ENCODE peak calls at places on chromosome 11, in six cellular contexts. D is neural progenitor cell, K is PC-3, H is OCI-LY7, U is GM23338, Q is HCT116. M is an unnamed sample.

GRCh38 chr11:114269498-114269897 is 26.7 kb upstream of the NNMT start:
- DNase-seq in D (no peak), K (no peak), H (no peak), U (no peak), Q (no peak), M (no peak)

GRCh38 chr11:2571598-2572281 is 126.9 kb downstream of the KCNQ1 start:
- DNase-seq in D (no peak), K (no peak), H (no peak), U (no peak), Q (no peak), M (no peak)

GRCh38 chr11:31500560-31500959 is 8.9 kb downstream of the IMMP1L start:
- DNase-seq in D (no peak), K (peak; percentile 24), H (no peak), U (no peak), Q (no peak), M (no peak)

GRCh38 chr11:10655227-10655626 is 38.3 kb downstream of the IRAG1 start:
- DNase-seq in D (no peak), K (no peak), H (no peak), U (no peak), Q (peak; percentile 41), M (no peak)

GRCh38 chr11:96706761-96707160 is 316.9 kb downstream of the JRKL start:
- DNase-seq in D (no peak), K (peak; percentile 13), H (no peak), U (no peak), Q (no peak), M (no peak)

GRCh38 chr11:73404048-73404447 is 27.8 kb downstream of the RELT start:
- DNase-seq in D (peak; percentile 61), K (peak; percentile 68), H (no peak), U (peak; percentile 73), Q (peak; percentile 28), M (peak; percentile 74)

GRCh38 chr11:45333023-45333422 is 46.9 kb upstream of the SYT13 start:
- DNase-seq in D (no peak), K (no peak), H (no peak), U (no peak), Q (no peak), M (no peak)

GRCh38 chr11:107044503-107044902 is 26.2 kb upstream of the GUCY1A2 start:
- DNase-seq in D (no peak), K (peak; percentile 40), H (no peak), U (no peak), Q (no peak), M (no peak)

GRCh38 chr11:31808721-31809542 is 2.2 kb downstream of the PAX6 start:
- DNase-seq in D (peak; percentile 22), K (peak; percentile 31), H (no peak), U (peak; percentile 22), Q (no peak), M (no peak)

GRCh38 chr11:44947114-44947513 is 3.6 kb downstream of the TP53I11 start:
- DNase-seq in D (no peak), K (no peak), H (no peak), U (no peak), Q (no peak), M (no peak)

GRCh38 chr11:122984186-122985011 is 2.8 kb upstream of the BSX start:
- DNase-seq in D (peak; percentile 70), K (no peak), H (no peak), U (peak; percentile 82), Q (no peak), M (no peak)

GRCh38 chr11:93532285-93532789 is 10.9 kb downstream of the SMCO4 start:
- DNase-seq in D (no peak), K (no peak), H (no peak), U (no peak), Q (no peak), M (peak; percentile 19)

GRCh38 chr11:44191322-44192014 is 96.0 kb downstream of the EXT2 start:
- DNase-seq in D (peak; percentile 37), K (no peak), H (no peak), U (no peak), Q (no peak), M (no peak)

GRCh38 chr11:106644824-106645223 is 373.5 kb downstream of the GUCY1A2 start:
- DNase-seq in D (no peak), K (peak; percentile 57), H (no peak), U (no peak), Q (no peak), M (peak; percentile 26)

GRCh38 chr11:110805764-110806163 is 93.5 kb upstream of the ARHGAP20 start:
- DNase-seq in D (no peak), K (no peak), H (no peak), U (no peak), Q (no peak), M (no peak)

GRCh38 chr11:114027396-114027795 is 32.1 kb upstream of the ZBTB16 start:
- DNase-seq in D (no peak), K (no peak), H (no peak), U (no peak), Q (no peak), M (no peak)

GRCh38 chr11:30653606-30654005 is 67.5 kb upstream of the MPPED2 start:
- DNase-seq in D (no peak), K (no peak), H (no peak), U (peak; percentile 30), Q (no peak), M (no peak)

GRCh38 chr11:102807921-102808320 is 10.0 kb upstream of the MMP1 start:
- DNase-seq in D (peak; percentile 77), K (peak; percentile 32), H (peak; percentile 5), U (peak; percentile 95), Q (peak; percentile 75), M (peak; percentile 51)

GRCh38 chr11:17575431-17576425 is 28.7 kb downstream of the OTOG start:
- DNase-seq in D (no peak), K (no peak), H (no peak), U (no peak), Q (no peak), M (no peak)

GRCh38 chr11:78744202-78744601 is 169.5 kb upstream of the NARS2 start:
- DNase-seq in D (no peak), K (no peak), H (no peak), U (no peak), Q (no peak), M (no peak)

GRCh38 chr11:61482513-61482912 is 26.0 kb upstream of the LRRC10B start:
- DNase-seq in D (peak; percentile 74), K (peak; percentile 37), H (peak; percentile 15), U (peak; percentile 87), Q (no peak), M (no peak)

GRCh38 chr11:120747801-120748484 is 236.4 kb downstream of the GRIK4 start:
- DNase-seq in D (no peak), K (no peak), H (no peak), U (no peak), Q (no peak), M (no peak)

GRCh38 chr11:2465201-2466068 is 20.6 kb downstream of the KCNQ1 start:
- DNase-seq in D (no peak), K (no peak), H (no peak), U (no peak), Q (no peak), M (no peak)

GRCh38 chr11:118908931-118909618 is 16.7 kb downstream of the BCL9L start:
- DNase-seq in D (peak; percentile 88), K (peak; percentile 76), H (no peak), U (peak; percentile 80), Q (no peak), M (peak; percentile 95)

DNA sequence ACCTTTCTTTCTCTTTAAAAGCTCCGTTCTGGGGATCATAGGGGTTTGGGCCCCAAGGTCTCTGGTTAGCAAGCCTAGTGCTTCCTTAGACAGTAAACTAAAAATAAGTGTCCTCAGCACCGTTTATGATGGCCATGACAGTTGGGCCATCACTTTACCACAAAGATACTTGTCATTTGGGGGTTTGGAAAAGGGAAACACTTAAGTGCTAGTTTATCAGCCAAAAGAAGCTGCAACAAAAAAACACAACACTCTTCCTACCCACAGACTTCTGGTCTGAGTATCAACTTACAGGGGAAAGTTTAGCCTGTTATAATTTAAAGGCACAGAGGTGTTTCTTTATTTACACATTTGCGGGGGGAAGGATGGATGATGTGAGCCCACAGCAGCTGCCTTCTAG is 88.4 kb upstream of the CD44 start:
- DNase-seq in D (no peak), K (no peak), H (no peak), U (no peak), Q (no peak), M (no peak)
- H2AFZ ChIP-seq in D (no peak overlapping the region), K (peak overlapping the region; percentile 10), H (no peak overlapping the region), U (no peak overlapping the region), Q (no peak overlapping the region), M (no peak overlapping the region)

GRCh38 chr11:70399681-70400112 is 1.4 kb downstream of the CTTN start:
- DNase-seq in D (peak; percentile 50), K (peak; percentile 99), H (no peak), U (peak; percentile 76), Q (peak; percentile 87), M (peak; percentile 94)

GRCh38 chr11:70400643-70401042 is 2.3 kb downstream of the CTTN start:
- DNase-seq in D (no peak), K (no peak), H (no peak), U (peak; percentile 63), Q (no peak), M (no peak)

GRCh38 chr11:70397336-70397982 is 870 bp upstream of the CTTN start:
- DNase-seq in D (peak; percentile 46), K (no peak), H (no peak), U (peak; percentile 44), Q (peak; percentile 13), M (peak; percentile 38)

GRCh38 chr11:70397983-70398833 is at the start of gene CTTN:
- DNase-seq in D (peak; percentile 98), K (peak; percentile 88), H (peak; percentile 65), U (peak; percentile 96), Q (peak; percentile 71), M (peak; percentile 92)

GRCh38 chr11:70398834-70399680 is 728 bp downstream of the CTTN start:
- DNase-seq in D (no peak), K (no peak), H (peak; percentile 14), U (no peak), Q (no peak), M (peak; percentile 60)
- TF ChIP-seq EZH2phosphoT487 in D (no peak), K (no peak), H (no peak), U (no peak), Q (no peak), M (no peak)

DNA sequence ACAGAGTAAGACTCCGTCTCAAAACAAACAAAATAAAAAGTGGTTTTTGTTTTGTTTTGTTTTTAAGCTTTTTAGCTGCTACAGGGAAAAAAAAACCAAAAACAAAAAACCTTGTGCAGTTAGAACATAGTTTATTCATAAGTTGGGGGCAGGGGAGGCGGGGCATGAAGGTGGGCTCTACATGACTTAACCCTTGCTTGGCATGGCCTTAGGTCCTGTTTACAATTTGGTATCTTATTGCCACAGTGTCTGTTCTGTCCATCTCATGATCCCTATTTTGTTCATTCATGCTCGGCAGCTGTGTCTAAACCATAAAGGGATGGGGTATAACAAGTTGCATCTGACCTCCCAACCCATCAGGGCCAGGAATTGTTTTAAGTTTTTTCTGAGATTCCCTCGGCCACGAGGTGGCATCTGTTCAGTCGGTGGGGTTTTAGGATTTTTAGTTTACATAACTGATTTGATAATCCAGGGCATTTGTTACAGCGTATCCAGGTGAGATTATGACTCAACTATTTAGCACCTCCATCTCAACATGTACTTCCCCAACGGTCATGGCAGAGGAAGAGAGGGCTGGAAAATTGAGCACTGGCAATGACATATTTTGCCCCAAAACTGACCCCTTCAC is 6.9 kb downstream of the AP5B1 start:
- DNase-seq in D (no peak), K (no peak), H (peak; percentile 38), U (no peak), Q (no peak), M (no peak)
- TF ChIP-seq CTCF in D (no peak), K (no peak), H (peak; percentile 78), U (peak; percentile 37), Q (no peak), M (peak; percentile 14)

GRCh38 chr11:109033627-109034340 is 368.9 kb downstream of the DDX10 start:
- DNase-seq in D (no peak), K (peak; percentile 57), H (no peak), U (no peak), Q (no peak), M (no peak)
- H2AFZ ChIP-seq in D (no peak overlapping the region), K (no peak overlapping the region), H (no peak overlapping the region), U (no peak overlapping the region), Q (no peak overlapping the region), M (no peak overlapping the region)